ENCODE peak calls at places on chromosome 17, in nine cellular contexts. H is heart left ventricle, R is AG04450, E is neural progenitor cell, Y is fibroblast of mammary gland, C is choroid plexus epithelial cell, U is AG10803, Q is tibial artery, X is heart right ventricle. F is an unnamed sample.

GRCh38 chr17:65556014-65556909 is 5.2 kb downstream of the AXIN2 start:
- DNase-seq in H (peak), R (no peak), E (peak), Y (peak), C (peak), U (peak), Q (peak), X (peak), F (peak)

GRCh38 chr17:50661795-50662391 is 27.2 kb downstream of the ABCC3 start:
- DNase-seq in H (no peak), R (peak), E (no peak), Y (peak), C (peak), U (peak), Q (peak), X (no peak), F (peak)

GRCh38 chr17:73272906-73273218 is 11.2 kb upstream of the CPSF4L start:
- DNase-seq in H (no peak), R (no peak), E (no peak), Y (no peak), C (no peak), U (no peak), Q (no peak), X (no peak), F (no peak)

GRCh38 chr17:35568561-35568960 is 7.9 kb upstream of the SLFN14 start:
- DNase-seq in H (no peak), R (no peak), E (peak), Y (peak), C (peak), U (peak), Q (no peak), X (no peak), F (no peak)

GRCh38 chr17:7742729-7743128 is 25.2 kb downstream of the DNAH2 start:
- DNase-seq in H (no peak), R (no peak), E (no peak), Y (no peak), C (no peak), U (no peak), Q (no peak), X (no peak), F (no peak)

GRCh38 chr17:19304209-19304608 is 58.3 kb downstream of the B9D1 start:
- DNase-seq in H (no peak), R (no peak), E (no peak), Y (peak), C (peak), U (peak), Q (no peak), X (peak), F (no peak)

GRCh38 chr17:40579471-40579870 is 14.2 kb upstream of the CCR7 start:
- DNase-seq in H (no peak), R (no peak), E (no peak), Y (no peak), C (no peak), U (no peak), Q (no peak), X (no peak), F (no peak)

GRCh38 chr17:81601525-81602120 is 35.3 kb downstream of the NPLOC4 start:
- DNase-seq in H (no peak), R (peak), E (peak), Y (peak), C (peak), U (peak), Q (no peak), X (peak), F (no peak)

GRCh38 chr17:1203111-1203966 is 23.6 kb upstream of the ABR start:
- DNase-seq in H (peak), R (no peak), E (peak), Y (peak), C (peak), U (peak), Q (peak), X (peak), F (peak)

GRCh38 chr17:76384222-76384986 is at the start of gene SPHK1:
- DNase-seq in H (peak), R (no peak), E (peak), Y (peak), C (peak), U (peak), Q (peak), X (peak), F (peak)

GRCh38 chr17:49557204-49558024 is 18.3 kb upstream of the NXPH3 start:
- DNase-seq in H (no peak), R (no peak), E (peak), Y (peak), C (peak), U (peak), Q (peak), X (no peak), F (no peak)

GRCh38 chr17:35725917-35726608 is 5.4 kb upstream of the RASL10B start:
- DNase-seq in H (no peak), R (no peak), E (no peak), Y (no peak), C (no peak), U (peak), Q (no peak), X (no peak), F (no peak)

GRCh38 chr17:77892469-77893143 is 65.9 kb upstream of the TNRC6C start:
- DNase-seq in H (peak), R (no peak), E (peak), Y (no peak), C (no peak), U (no peak), Q (peak), X (no peak), F (no peak)

GRCh38 chr17:66777689-66778225 is 57.2 kb upstream of the CACNG5 start:
- DNase-seq in H (no peak), R (no peak), E (peak), Y (no peak), C (peak), U (peak), Q (no peak), X (no peak), F (no peak)

GRCh38 chr17:918102-918740 is 61.4 kb downstream of the NXN start:
- DNase-seq in H (peak), R (no peak), E (no peak), Y (peak), C (no peak), U (peak), Q (no peak), X (peak), F (no peak)

GRCh38 chr17:21211825-21212479 is 2.0 kb downstream of the TMEM11 start:
- DNase-seq in H (no peak), R (no peak), E (no peak), Y (no peak), C (no peak), U (no peak), Q (no peak), X (no peak), F (no peak)
- H3K4me3 ChIP-seq in H (no peak), R (no peak), E (peak), Y (peak), C (no peak), U (peak), Q (no peak), X (no peak), F (no peak)

GRCh38 chr17:30236807-30237206 is 1.3 kb upstream of the SLC6A4 start:
- DNase-seq in H (peak), R (no peak), E (peak), Y (peak), C (peak), U (peak), Q (no peak), X (peak), F (peak)
- H3K4me3 ChIP-seq in H (no peak), R (no peak), E (no peak), Y (no peak), C (peak), U (no peak), Q (no peak), X (peak), F (no peak)

DNA sequence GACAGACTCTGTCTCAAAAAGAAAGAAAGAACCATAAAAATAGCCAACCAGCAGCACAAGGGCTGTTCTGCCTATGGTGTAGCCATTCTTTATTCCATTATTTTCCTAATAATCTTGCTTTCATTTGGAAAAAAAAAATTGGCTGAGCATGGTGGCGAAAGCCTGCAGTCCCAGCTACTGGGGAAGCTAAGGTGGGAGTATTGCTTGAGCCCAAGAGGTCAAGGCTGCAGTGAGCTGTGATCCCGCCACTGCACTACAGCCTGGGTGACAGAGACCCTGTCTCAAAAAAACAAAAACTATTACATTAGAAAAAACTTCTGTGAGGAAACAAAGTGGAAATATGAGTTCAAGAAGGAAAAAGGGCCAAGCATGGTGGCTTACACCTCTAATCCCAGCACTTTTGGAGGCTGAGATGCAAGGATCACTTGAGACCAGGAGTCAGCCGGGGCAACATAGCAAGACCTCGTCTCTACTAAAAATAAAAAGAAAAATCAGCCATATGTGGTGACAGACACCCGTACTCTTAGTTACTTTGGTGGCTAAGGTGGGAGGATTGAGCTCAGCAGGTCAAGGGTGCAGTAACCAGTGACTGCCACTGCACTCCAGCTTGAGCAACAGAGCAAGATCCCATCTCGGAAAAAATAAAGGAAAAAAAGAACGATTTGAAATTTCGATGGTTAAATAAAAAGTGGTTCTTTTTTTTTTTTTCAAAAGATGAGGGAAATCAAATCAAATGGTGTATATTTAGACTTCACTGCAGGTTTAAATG is 2.5 kb downstream of the DCAKD start:
- DNase-seq in H (no peak), R (no peak), E (no peak), Y (no peak), C (no peak), U (no peak), Q (no peak), X (no peak), F (no peak)
- H3K4me3 ChIP-seq in H (no peak), R (no peak), E (no peak), Y (no peak), C (no peak), U (no peak), Q (no peak), X (no peak), F (no peak)

GRCh38 chr17:62628845-62629555 is 1.5 kb downstream of the MRC2 start:
- DNase-seq in H (no peak), R (no peak), E (peak), Y (peak), C (peak), U (peak), Q (peak), X (no peak), F (peak)
- H3K4me3 ChIP-seq in H (peak), R (peak), E (peak), Y (peak), C (peak), U (peak), Q (peak), X (peak), F (peak)